ENCODE peak calls at places on chromosomes 3 and 15, in five cellular contexts. K is CD8-positive, alpha-beta T cell; Z is upper lobe of right lung; I is fibroblast of lung; U is AG09309. A is an unnamed sample.
A peak's percentile ranks its signal among the peaks of the same experiment; 100 is the strongest.

GRCh38 chr15:25248583-25249235 is 190.1 kb downstream of the UBE3A start:
- DNase-seq in Z (peak; percentile 54), K (no peak), I (no peak), U (no peak), A (no peak)

GRCh38 chr3:10007126-10007782 is 19.0 kb upstream of the FANCD2 start:
- DNase-seq in K (no peak), Z (no peak), I (no peak), U (no peak), A (no peak)

GRCh38 chr3:122092460-122093165 is 37.5 kb downstream of the CD86 start:
- DNase-seq in I (no peak), K (no peak), U (no peak), Z (peak; percentile 72), A (peak; percentile 59)

GRCh38 chr3:196165850-196166249 is 45.4 kb downstream of the ZDHHC19 start:
- DNase-seq in I (no peak), U (no peak), Z (no peak), K (no peak), A (no peak)

GRCh38 chr3:31050296-31050695 is 155.8 kb upstream of the GADL1 start:
- DNase-seq in I (no peak), U (no peak), Z (no peak), K (no peak), A (no peak)

GRCh38 chr3:4894891-4895530 is 84.2 kb upstream of the BHLHE40 start:
- DNase-seq in K (no peak), I (no peak), U (no peak), Z (no peak), A (peak; percentile 32)

GRCh38 chr15:65086680-65087111 is 10.2 kb downstream of the KBTBD13 start:
- DNase-seq in Z (peak; percentile 51), U (no peak), K (no peak), I (no peak), A (no peak)

GRCh38 chr3:138594150-138594934 is at the start of gene CEP70:
- DNase-seq in I (peak; percentile 97), U (peak; percentile 86), Z (peak; percentile 97), K (peak; percentile 92), A (peak; percentile 96)

GRCh38 chr3:194577985-194578905 is 55.0 kb downstream of the TMEM44 start:
- DNase-seq in Z (no peak), I (peak; percentile 84), K (peak; percentile 10), U (no peak), A (peak; percentile 91)

GRCh38 chr15:90184119-90184785 is 16.9 kb upstream of the SEMA4B start:
- DNase-seq in I (peak; percentile 55), K (no peak), U (peak; percentile 17), Z (peak; percentile 93), A (peak; percentile 80)

GRCh38 chr3:63762180-63762579 is 56.9 kb upstream of the C3orf49 start:
- DNase-seq in I (peak; percentile 11), Z (no peak), U (peak; percentile 55), K (no peak), A (peak; percentile 3)

GRCh38 chr3:4410174-4410573 is 56.9 kb downstream of the SUMF1 start:
- DNase-seq in K (no peak), Z (no peak), U (no peak), I (no peak), A (peak; percentile 49)

GRCh38 chr3:121592856-121593702 is at the start of gene FBXO40:
- DNase-seq in Z (no peak), K (no peak), I (peak; percentile 9), U (no peak), A (no peak)

GRCh38 chr15:58839485-58839884 is 68.4 kb downstream of the MINDY2 start:
- DNase-seq in I (peak; percentile 8), U (no peak), Z (no peak), K (no peak), A (peak; percentile 27)
- TF ChIP-seq CTCF in I (peak; percentile 28), U (peak; percentile 33), Z (peak; percentile 13), K (no peak), A (peak; percentile 34)

GRCh38 chr3:186772886-186773417 is 10.4 kb upstream of the EIF4A2 start:
- DNase-seq in K (peak; percentile 59), I (no peak), Z (peak; percentile 88), U (no peak), A (peak; percentile 47)
- H3K4me3 ChIP-seq in K (peak overlapping the region; percentile 70), I (peak overlapping the region; percentile 55), Z (peak overlapping the region; percentile 56), U (peak overlapping the region; percentile 35), A (peak overlapping the region; percentile 23)

DNA sequence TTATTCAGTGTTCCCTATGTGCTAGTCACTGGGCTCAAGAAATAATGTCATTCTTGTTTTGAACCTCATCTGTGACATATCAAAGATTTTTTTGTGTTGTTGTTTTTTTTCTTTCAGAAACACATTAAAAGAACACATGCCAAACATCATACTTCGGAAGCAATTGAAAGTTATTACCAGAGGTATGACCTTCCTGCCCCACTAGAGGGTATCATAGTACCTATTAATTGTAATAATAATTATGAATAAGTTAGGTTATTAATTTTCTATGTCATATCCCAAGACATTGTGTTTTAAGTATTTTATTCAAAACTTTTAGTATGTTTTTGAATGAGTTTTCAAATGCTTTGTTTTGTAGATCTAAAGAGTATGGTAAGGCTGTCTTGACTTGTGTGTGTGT is 65.7 kb downstream of the CDIN1 start:
- DNase-seq in U (no peak), Z (no peak), I (peak; percentile 21), K (no peak), A (peak; percentile 44)
- TF ChIP-seq CTCF in U (peak; percentile 9), Z (peak; percentile 24), I (peak; percentile 17), K (no peak), A (peak; percentile 3)

GRCh38 chr15:80915462-80915861 is 74.2 kb downstream of the MESD start:
- DNase-seq in Z (no peak), I (no peak), K (no peak), U (no peak), A (no peak)

GRCh38 chr15:80912673-80913072 is 76.9 kb downstream of the MESD start:
- DNase-seq in U (no peak), I (no peak), Z (no peak), K (no peak), A (no peak)

GRCh38 chr15:80913541-80913940 is 76.1 kb downstream of the MESD start:
- DNase-seq in U (no peak), Z (no peak), K (no peak), I (no peak), A (no peak)

GRCh38 chr15:80916056-80916455 is 73.6 kb downstream of the MESD start:
- DNase-seq in K (no peak), U (no peak), I (no peak), Z (no peak), A (no peak)

GRCh38 chr15:80911821-80912220 is 77.8 kb downstream of the MESD start:
- DNase-seq in K (no peak), I (no peak), Z (no peak), U (no peak), A (no peak)
- H3K4me3 ChIP-seq in K (no peak overlapping the region), I (no peak overlapping the region), Z (no peak overlapping the region), U (no peak overlapping the region), A (no peak overlapping the region)

GRCh38 chr15:57865294-57865693 is 158.8 kb downstream of the POLR2M start:
- DNase-seq in U (no peak), I (no peak), K (no peak), Z (no peak), A (no peak)
- TF ChIP-seq CTCF in U (peak; percentile 61), I (peak; percentile 38), K (peak; percentile 20), Z (peak; percentile 39), A (peak; percentile 69)

GRCh38 chr3:190863119-190863465 is 598 bp upstream of the GMNC start:
- DNase-seq in K (no peak), U (no peak), Z (no peak), I (peak; percentile 2), A (peak; percentile 26)
- H3K4me3 ChIP-seq in K (peak overlapping the region; percentile 13), U (peak overlapping the region; percentile 54), Z (peak overlapping the region; percentile 56), I (peak overlapping the region; percentile 68), A (peak overlapping the region; percentile 66)

DNA sequence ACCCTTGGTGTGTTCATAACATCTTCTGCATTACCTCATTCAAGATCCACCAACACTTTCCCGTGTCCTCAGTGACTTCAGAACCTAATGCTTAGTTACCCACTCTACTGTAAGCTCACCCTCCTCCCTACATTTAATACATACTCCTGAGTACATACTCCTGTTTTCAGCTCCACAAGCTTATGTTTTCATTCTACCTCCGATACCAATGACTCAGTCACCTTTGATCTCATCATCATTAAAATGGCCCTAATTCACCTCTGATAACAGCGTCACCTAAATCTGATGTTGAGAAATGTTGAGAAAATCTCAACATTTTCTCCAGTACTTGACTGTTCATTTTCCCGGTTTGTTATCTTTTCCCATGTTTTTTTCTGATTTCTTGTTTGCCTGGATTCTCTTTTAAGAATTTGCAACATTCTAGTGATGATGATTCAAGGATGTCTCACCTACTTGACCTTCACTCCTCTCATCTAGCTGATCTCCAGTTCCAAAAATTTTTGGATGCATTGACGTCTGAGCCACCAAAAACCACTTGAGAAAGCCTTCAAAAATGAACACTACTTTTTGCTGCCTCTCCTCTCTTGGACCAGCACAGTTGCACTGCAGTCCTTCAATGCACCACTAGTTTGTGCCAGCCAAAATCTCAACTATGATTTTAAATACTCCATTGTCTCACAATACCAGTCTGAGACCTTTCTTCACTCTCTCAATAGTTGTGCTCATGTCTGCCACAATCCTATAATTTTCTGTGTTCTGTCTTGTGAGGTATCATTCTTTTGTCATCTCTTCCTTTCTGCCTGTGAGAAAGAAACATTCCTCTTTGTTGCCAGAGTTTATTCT is 220.7 kb upstream of the SEMA6D start:
- DNase-seq in Z (no peak), I (no peak), K (no peak), U (no peak), A (no peak)
- TF ChIP-seq CTCF in Z (no peak), I (peak; percentile 23), K (no peak), U (no peak), A (peak; percentile 30)

DNA sequence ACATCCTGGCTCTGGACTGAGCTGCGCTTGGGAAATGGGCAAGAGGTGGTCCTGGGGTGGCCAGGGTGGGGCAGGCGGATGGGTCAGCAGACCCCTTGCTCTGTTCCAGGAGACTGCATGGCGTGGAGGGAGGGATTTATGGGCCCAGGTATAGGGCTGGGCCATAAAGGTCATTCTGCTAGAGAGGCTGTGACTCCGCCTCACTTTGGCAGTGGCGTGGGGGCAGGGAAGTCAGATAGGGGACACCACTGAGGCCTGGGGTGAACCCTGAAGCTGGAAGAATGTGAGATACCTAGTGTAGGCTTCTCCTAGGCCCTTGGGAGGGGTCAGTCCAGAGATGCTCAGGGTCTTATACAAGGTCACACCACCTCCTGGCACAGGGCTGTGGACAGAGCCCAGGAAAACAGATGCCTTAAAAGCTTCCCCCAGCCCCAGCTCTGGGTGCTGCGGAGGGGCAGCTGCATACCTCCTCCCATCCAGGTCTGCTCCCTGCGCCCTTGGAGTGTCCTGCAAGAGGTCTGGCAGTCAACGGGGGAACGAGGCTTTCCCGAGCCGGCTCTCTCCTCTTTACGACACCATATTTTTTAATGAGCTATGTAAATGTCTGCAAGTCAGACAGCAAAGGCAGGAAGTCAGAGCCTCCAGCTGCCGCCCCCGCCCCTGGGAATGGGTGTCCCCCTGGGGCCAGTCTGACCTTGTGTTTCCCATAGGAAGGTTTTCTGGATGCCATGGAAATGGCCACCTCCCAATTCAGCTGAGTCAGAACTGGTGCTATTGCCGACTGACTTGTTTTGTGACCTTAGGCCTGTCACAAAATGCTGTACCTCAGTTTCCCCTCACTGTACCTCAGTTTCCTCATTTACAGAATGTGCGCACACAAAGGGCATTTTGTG is 26.3 kb downstream of the LINGO1 start:
- DNase-seq in Z (no peak), I (peak; percentile 7), K (no peak), U (no peak), A (peak; percentile 49)
- H3K4me3 ChIP-seq in Z (no peak overlapping the region), I (no peak overlapping the region), K (no peak overlapping the region), U (no peak overlapping the region), A (no peak overlapping the region)

A was measured in cardiac fibroblast.